ENCODE peak calls at places on chromosome 21, in seven cellular contexts. One of them, this sample, is unnamed.

GRCh38 chr21:34351786-34352241 is 12.0 kb upstream of the KCNE2 start:
- DNase-seq in heart right ventricle: peak; percentile 34
- DNase-seq in activated naive CD4-positive, alpha-beta T cell: no peak
- DNase-seq in left ventricle myocardium inferior: peak; percentile 31
- DNase-seq in HCT116: peak; percentile 48
- DNase-seq in COR-L47: peak; percentile 84
- DNase-seq in cardiac muscle cell: peak; percentile 80
- DNase-seq in this sample: peak; percentile 16

GRCh38 chr21:16113052-16113715 is 383.4 kb downstream of the USP25 start:
- DNase-seq in HCT116: no peak
- DNase-seq in cardiac muscle cell: peak; percentile 62
- DNase-seq in activated naive CD4-positive, alpha-beta T cell: no peak
- DNase-seq in heart right ventricle: no peak
- DNase-seq in COR-L47: no peak
- DNase-seq in left ventricle myocardium inferior: no peak
- DNase-seq in this sample: peak; percentile 41

GRCh38 chr21:26909972-26910371 is 56.9 kb downstream of the ADAMTS5 start:
- DNase-seq in heart right ventricle: no peak
- DNase-seq in activated naive CD4-positive, alpha-beta T cell: no peak
- DNase-seq in left ventricle myocardium inferior: no peak
- DNase-seq in cardiac muscle cell: peak; percentile 81
- DNase-seq in COR-L47: peak; percentile 5
- DNase-seq in HCT116: no peak
- DNase-seq in this sample: peak; percentile 50

GRCh38 chr21:33909756-33910155 is 5.8 kb downstream of the ATP5PO start:
- DNase-seq in activated naive CD4-positive, alpha-beta T cell: no peak
- DNase-seq in left ventricle myocardium inferior: no peak
- DNase-seq in COR-L47: no peak
- DNase-seq in cardiac muscle cell: peak; percentile 49
- DNase-seq in HCT116: no peak
- DNase-seq in heart right ventricle: no peak
- DNase-seq in this sample: no peak

GRCh38 chr21:42395910-42396625 is at the start of gene TMPRSS3:
- DNase-seq in left ventricle myocardium inferior: no peak
- DNase-seq in cardiac muscle cell: no peak
- DNase-seq in heart right ventricle: no peak
- DNase-seq in COR-L47: no peak
- DNase-seq in HCT116: no peak
- DNase-seq in activated naive CD4-positive, alpha-beta T cell: no peak
- DNase-seq in this sample: peak; percentile 79

GRCh38 chr21:46489800-46490199 is 31.1 kb downstream of the DIP2A start:
- DNase-seq in HCT116: no peak
- DNase-seq in activated naive CD4-positive, alpha-beta T cell: no peak
- DNase-seq in left ventricle myocardium inferior: no peak
- DNase-seq in cardiac muscle cell: no peak
- DNase-seq in heart right ventricle: no peak
- DNase-seq in COR-L47: no peak
- DNase-seq in this sample: no peak

GRCh38 chr21:38897532-38898421 is 92.0 kb downstream of the ETS2 start:
- DNase-seq in activated naive CD4-positive, alpha-beta T cell: no peak
- DNase-seq in cardiac muscle cell: no peak
- DNase-seq in left ventricle myocardium inferior: no peak
- DNase-seq in COR-L47: no peak
- DNase-seq in heart right ventricle: no peak
- DNase-seq in HCT116: no peak
- DNase-seq in this sample: no peak

GRCh38 chr21:34545079-34545884 is 33.3 kb upstream of the KCNE1 start:
- DNase-seq in COR-L47: no peak
- DNase-seq in heart right ventricle: no peak
- DNase-seq in left ventricle myocardium inferior: no peak
- DNase-seq in activated naive CD4-positive, alpha-beta T cell: no peak
- DNase-seq in cardiac muscle cell: peak; percentile 49
- DNase-seq in HCT116: peak; percentile 40
- DNase-seq in this sample: peak; percentile 85

GRCh38 chr21:35697321-35697808 is 363.0 kb downstream of the SETD4 start:
- DNase-seq in activated naive CD4-positive, alpha-beta T cell: no peak
- DNase-seq in left ventricle myocardium inferior: peak; percentile 66
- DNase-seq in cardiac muscle cell: peak; percentile 92
- DNase-seq in HCT116: no peak
- DNase-seq in heart right ventricle: peak; percentile 63
- DNase-seq in COR-L47: peak; percentile 82
- DNase-seq in this sample: peak; percentile 33

GRCh38 chr21:31880816-31881215 is 8.0 kb downstream of the HUNK start:
- DNase-seq in activated naive CD4-positive, alpha-beta T cell: no peak
- DNase-seq in HCT116: no peak
- DNase-seq in cardiac muscle cell: no peak
- DNase-seq in left ventricle myocardium inferior: no peak
- DNase-seq in heart right ventricle: no peak
- DNase-seq in COR-L47: no peak
- DNase-seq in this sample: no peak

GRCh38 chr21:34018185-34018584 is 55.2 kb upstream of the MRPS6 start:
- DNase-seq in cardiac muscle cell: no peak
- DNase-seq in left ventricle myocardium inferior: no peak
- DNase-seq in activated naive CD4-positive, alpha-beta T cell: no peak
- DNase-seq in HCT116: no peak
- DNase-seq in COR-L47: no peak
- DNase-seq in heart right ventricle: no peak
- DNase-seq in this sample: no peak

GRCh38 chr21:30646904-30647303 is 4.2 kb downstream of the KRTAP20-3 start:
- DNase-seq in heart right ventricle: no peak
- DNase-seq in cardiac muscle cell: no peak
- DNase-seq in activated naive CD4-positive, alpha-beta T cell: no peak
- DNase-seq in COR-L47: no peak
- DNase-seq in left ventricle myocardium inferior: no peak
- DNase-seq in HCT116: no peak
- DNase-seq in this sample: no peak

GRCh38 chr21:35399002-35399401 is 349.9 kb upstream of the RUNX1 start:
- DNase-seq in COR-L47: no peak
- DNase-seq in heart right ventricle: no peak
- DNase-seq in activated naive CD4-positive, alpha-beta T cell: no peak
- DNase-seq in left ventricle myocardium inferior: no peak
- DNase-seq in cardiac muscle cell: no peak
- DNase-seq in HCT116: no peak
- DNase-seq in this sample: no peak

GRCh38 chr21:34822957-34823356 is 154.2 kb downstream of the CLIC6 start:
- DNase-seq in HCT116: no peak
- DNase-seq in heart right ventricle: no peak
- DNase-seq in left ventricle myocardium inferior: no peak
- DNase-seq in COR-L47: no peak
- DNase-seq in activated naive CD4-positive, alpha-beta T cell: no peak
- DNase-seq in cardiac muscle cell: no peak
- DNase-seq in this sample: no peak

GRCh38 chr21:29637553-29637952 is 302.2 kb downstream of the GRIK1 start:
- DNase-seq in HCT116: no peak
- DNase-seq in activated naive CD4-positive, alpha-beta T cell: no peak
- DNase-seq in heart right ventricle: no peak
- DNase-seq in cardiac muscle cell: no peak
- DNase-seq in left ventricle myocardium inferior: no peak
- DNase-seq in COR-L47: no peak
- DNase-seq in this sample: no peak

GRCh38 chr21:34807881-34808568 is 139.2 kb downstream of the CLIC6 start:
- DNase-seq in cardiac muscle cell: no peak
- DNase-seq in COR-L47: no peak
- DNase-seq in HCT116: peak; percentile 82
- DNase-seq in heart right ventricle: no peak
- DNase-seq in left ventricle myocardium inferior: no peak
- DNase-seq in activated naive CD4-positive, alpha-beta T cell: peak; percentile 14
- DNase-seq in this sample: peak; percentile 96

GRCh38 chr21:42160111-42160949 is 58.6 kb upstream of the ABCG1 start:
- DNase-seq in activated naive CD4-positive, alpha-beta T cell: no peak
- DNase-seq in left ventricle myocardium inferior: no peak
- DNase-seq in heart right ventricle: no peak
- DNase-seq in COR-L47: no peak
- DNase-seq in HCT116: no peak
- DNase-seq in cardiac muscle cell: no peak
- DNase-seq in this sample: no peak

GRCh38 chr21:16079830-16080229 is 350.0 kb downstream of the USP25 start:
- DNase-seq in HCT116: no peak
- DNase-seq in activated naive CD4-positive, alpha-beta T cell: no peak
- DNase-seq in left ventricle myocardium inferior: no peak
- DNase-seq in heart right ventricle: no peak
- DNase-seq in cardiac muscle cell: no peak
- DNase-seq in COR-L47: no peak
- DNase-seq in this sample: peak; percentile 54

GRCh38 chr21:46000731-46001641 is 19.4 kb downstream of the COL6A1 start:
- DNase-seq in HCT116: no peak
- DNase-seq in left ventricle myocardium inferior: peak; percentile 16
- DNase-seq in cardiac muscle cell: peak; percentile 37
- DNase-seq in COR-L47: no peak
- DNase-seq in activated naive CD4-positive, alpha-beta T cell: no peak
- DNase-seq in heart right ventricle: peak; percentile 16
- DNase-seq in this sample: no peak

GRCh38 chr21:43329361-43330269 is 97.3 kb downstream of the SIK1 start:
- DNase-seq in left ventricle myocardium inferior: no peak
- DNase-seq in COR-L47: no peak
- DNase-seq in HCT116: no peak
- DNase-seq in cardiac muscle cell: no peak
- DNase-seq in activated naive CD4-positive, alpha-beta T cell: no peak
- DNase-seq in heart right ventricle: no peak
- DNase-seq in this sample: no peak

GRCh38 chr21:14070049-14070893 is 140.5 kb downstream of the LIPI start:
- DNase-seq in COR-L47: no peak
- DNase-seq in activated naive CD4-positive, alpha-beta T cell: no peak
- DNase-seq in HCT116: no peak
- DNase-seq in left ventricle myocardium inferior: no peak
- DNase-seq in cardiac muscle cell: no peak
- DNase-seq in heart right ventricle: peak; percentile 55
- DNase-seq in this sample: no peak

GRCh38 chr21:43925096-43925481 is 60.1 kb downstream of the AGPAT3 start:
- DNase-seq in activated naive CD4-positive, alpha-beta T cell: no peak
- DNase-seq in left ventricle myocardium inferior: peak; percentile 39
- DNase-seq in COR-L47: no peak
- DNase-seq in cardiac muscle cell: peak; percentile 11
- DNase-seq in HCT116: no peak
- DNase-seq in heart right ventricle: no peak
- DNase-seq in this sample: no peak